ENCODE peak calls at places on chromosome 18, in ten cellular contexts. J, A, H, N, D, Y, O, M, Q and W are unnamed samples.

GRCh38 chr18:48929951-48930713 is 20.6 kb downstream of the SMAD7 start:
- DNase-seq in O (peak), J (peak), A (no peak), M (no peak), H (no peak), Y (no peak), Q (peak), D (no peak), N (peak), W (no peak)

GRCh38 chr18:9091066-9091476 is 11.4 kb upstream of the NDUFV2 start:
- DNase-seq in Q (no peak), J (no peak), A (peak), N (no peak), H (no peak), Y (no peak), D (no peak), O (no peak), M (no peak), W (no peak)

GRCh38 chr18:74249181-74249968 is 42.4 kb downstream of the CYB5A start:
- DNase-seq in J (no peak), M (no peak), D (peak), H (no peak), Y (peak), O (peak), N (peak), Q (no peak), A (no peak), W (no peak)

GRCh38 chr18:67726882-67727281 is 210.4 kb upstream of the DSEL start:
- DNase-seq in O (no peak), A (no peak), D (no peak), M (no peak), H (no peak), Q (no peak), N (no peak), Y (no peak), J (no peak), W (no peak)

GRCh38 chr18:79427368-79428225 is 31.9 kb downstream of the NFATC1 start:
- DNase-seq in A (no peak), J (no peak), D (no peak), M (no peak), N (no peak), O (no peak), Y (no peak), Q (no peak), H (no peak), W (no peak)

GRCh38 chr18:25830787-25831186 is 259.6 kb downstream of the SS18 start:
- DNase-seq in J (no peak), O (peak), H (no peak), Q (no peak), A (no peak), Y (no peak), N (peak), D (no peak), M (no peak), W (peak)

GRCh38 chr18:74834424-74835309 is 237.0 kb downstream of the ZNF407 start:
- DNase-seq in M (peak), A (no peak), Q (no peak), D (no peak), N (no peak), J (no peak), H (no peak), Y (no peak), O (no peak), W (no peak)

GRCh38 chr18:22032392-22032961 is 136.9 kb upstream of the GATA6 start:
- DNase-seq in A (no peak), J (no peak), D (no peak), Y (peak), M (peak), O (no peak), N (peak), H (no peak), Q (peak), W (no peak)

GRCh38 chr18:24050916-24051255 is 36.3 kb downstream of the TTC39C start:
- DNase-seq in Y (no peak), A (no peak), H (no peak), N (no peak), J (no peak), D (no peak), O (no peak), Q (no peak), M (no peak), W (no peak)

GRCh38 chr18:48806551-48807261 is 144.1 kb downstream of the SMAD7 start:
- DNase-seq in A (no peak), H (peak), Q (peak), J (no peak), O (no peak), N (peak), Y (peak), M (no peak), D (peak), W (peak)

GRCh38 chr18:13374468-13375301 is 156.1 kb downstream of the LDLRAD4 start:
- DNase-seq in M (no peak), Y (no peak), N (peak), Q (no peak), A (no peak), J (no peak), O (no peak), H (no peak), D (no peak), W (no peak)
- H3K27ac ChIP-seq in M (no peak), Y (peak), N (peak), Q (peak), A (peak), J (peak), O (no peak), H (no peak), D (peak), W (peak)

GRCh38 chr18:65725421-65726050 is 25.3 kb upstream of the CDH7 start:
- DNase-seq in Y (no peak), Q (peak), J (peak), D (no peak), O (no peak), A (no peak), N (no peak), H (peak), M (peak), W (no peak)
- TF ChIP-seq CTCF in Y (peak), Q (peak), J (peak), D (no peak), O (no peak), A (no peak), N (peak), H (peak), M (peak), W (peak)

GRCh38 chr18:2303517-2304238 is 267.6 kb downstream of the METTL4 start:
- DNase-seq in N (peak), Y (peak), O (no peak), H (no peak), A (no peak), Q (no peak), M (peak), D (no peak), J (no peak), W (no peak)

GRCh38 chr18:2302628-2303516 is 268.4 kb downstream of the METTL4 start:
- DNase-seq in M (peak), O (no peak), A (no peak), D (no peak), Y (peak), N (peak), J (no peak), Q (no peak), H (no peak), W (no peak)

GRCh38 chr18:2304378-2305175 is 266.7 kb downstream of the METTL4 start:
- DNase-seq in D (no peak), J (no peak), N (peak), M (peak), O (no peak), Y (peak), Q (no peak), H (no peak), A (no peak), W (no peak)

GRCh38 chr18:2301316-2301715 is 270.0 kb downstream of the METTL4 start:
- DNase-seq in Y (no peak), N (no peak), D (no peak), J (no peak), O (no peak), M (no peak), Q (no peak), A (no peak), H (no peak), W (no peak)

DNA sequence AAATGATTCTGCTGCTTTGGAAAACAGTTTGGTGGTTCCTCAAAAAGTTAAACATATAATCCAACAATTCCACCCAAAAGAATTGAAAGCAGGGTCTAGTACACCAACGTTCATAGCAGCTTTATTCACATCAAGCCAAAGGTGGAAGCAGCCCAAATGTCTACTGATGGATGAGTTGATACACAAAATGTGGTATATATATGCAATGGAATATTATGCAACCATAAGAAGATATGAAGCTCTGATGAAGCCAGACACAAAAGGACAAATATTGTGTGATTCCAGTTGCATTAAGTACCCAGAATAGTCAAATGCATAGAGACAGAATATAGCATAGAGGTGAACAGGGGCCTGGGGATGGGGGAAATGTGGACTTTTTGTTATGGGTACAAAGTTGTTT is 269.3 kb downstream of the METTL4 start:
- DNase-seq in H (no peak), Q (no peak), M (no peak), J (no peak), A (no peak), O (no peak), D (no peak), Y (no peak), N (no peak), W (no peak)
- H3K27ac ChIP-seq in H (no peak), Q (no peak), M (peak), J (no peak), A (no peak), O (no peak), D (no peak), Y (no peak), N (peak), W (no peak)

GRCh38 chr18:46408334-46408987 is 248.6 kb downstream of the LOXHD1 start:
- DNase-seq in D (no peak), N (peak), O (no peak), H (peak), Y (no peak), J (no peak), Q (no peak), A (no peak), M (no peak), W (no peak)
- TF ChIP-seq CTCF in D (no peak), N (no peak), O (no peak), H (peak), Y (no peak), J (no peak), Q (no peak), A (no peak), M (no peak), W (no peak)